ENCODE peak calls at places on chromosomes 5 and 9, in six cellular contexts. K is H9, J is IMR-90, N is neuronal stem cell, T is H1, M is mesenchymal stem cell. B is an unnamed sample.

GRCh38 chr9:122387526-122387925 is 16.7 kb downstream of the PTGS1 start:
- DNase-seq in K (no peak), J (no peak), N (no peak), T (peak; percentile 8), M (no peak), B (peak; percentile 32)

GRCh38 chr5:159175547-159175946 is 33.8 kb downstream of the RNF145 start:
- DNase-seq in K (no peak), J (peak; percentile 55), N (no peak), T (no peak), M (peak; percentile 33), B (peak; percentile 88)

GRCh38 chr5:35826561-35826960 is 30.1 kb upstream of the IL7R start:
- DNase-seq in K (no peak), J (no peak), N (no peak), T (no peak), M (no peak), B (no peak)

GRCh38 chr9:34522091-34522887 is 501 bp downstream of the ENHO start:
- DNase-seq in K (no peak), J (no peak), N (no peak), T (no peak), M (no peak), B (no peak)

GRCh38 chr5:52043137-52043536 is 659.9 kb downstream of the ISL1 start:
- DNase-seq in K (no peak), J (no peak), N (no peak), T (no peak), M (no peak), B (no peak)

GRCh38 chr5:43729846-43730478 is 127.0 kb downstream of the NNT start:
- DNase-seq in K (no peak), J (peak; percentile 51), N (peak; percentile 4), T (no peak), M (peak; percentile 29), B (peak; percentile 37)

GRCh38 chr9:100066539-100066938 is 32.3 kb downstream of the ERP44 start:
- DNase-seq in K (no peak), J (peak; percentile 51), N (no peak), T (no peak), M (peak; percentile 86), B (peak; percentile 12)

GRCh38 chr5:151742870-151743294 is 15.5 kb downstream of the ATOX1 start:
- DNase-seq in K (peak; percentile 67), J (peak; percentile 74), N (peak; percentile 49), T (peak; percentile 70), M (peak; percentile 84), B (peak; percentile 91)

GRCh38 chr5:150141544-150142188 is 14.0 kb downstream of the PDGFRB start:
- DNase-seq in K (peak; percentile 61), J (peak; percentile 93), N (peak; percentile 67), T (no peak), M (peak; percentile 87), B (peak; percentile 96)

GRCh38 chr9:111985315-111985714 is 88.7 kb downstream of the UGCG start:
- DNase-seq in K (no peak), J (no peak), N (no peak), T (no peak), M (no peak), B (no peak)

GRCh38 chr5:127832057-127832456 is 128.9 kb downstream of the CCDC192 start:
- DNase-seq in K (no peak), J (no peak), N (no peak), T (no peak), M (no peak), B (no peak)

DNA sequence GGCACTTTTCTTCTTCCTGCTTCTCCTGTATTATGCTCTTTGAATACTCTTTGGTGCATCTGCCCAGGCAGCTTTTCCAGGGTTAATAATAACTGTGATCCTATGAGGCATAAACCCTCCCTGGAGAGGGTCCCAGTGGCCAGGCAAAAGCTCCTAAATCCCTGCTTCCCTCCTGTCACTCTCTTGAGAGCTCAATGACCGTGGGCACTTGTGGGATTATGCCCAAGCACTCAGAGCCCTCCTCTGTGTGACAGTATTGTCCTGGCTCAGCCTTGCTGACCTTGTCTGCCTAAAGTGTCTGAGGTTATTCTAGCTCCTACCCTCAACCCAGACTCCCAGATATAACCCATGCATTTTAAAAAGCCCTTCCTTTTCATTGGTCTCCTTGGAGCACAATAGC is 51.9 kb downstream of the GALNT10 start:
- DNase-seq in K (no peak), J (no peak), N (no peak), T (no peak), M (no peak), B (no peak)
- H2AK5ac ChIP-seq in K (no peak overlapping the region), J (no peak overlapping the region), N (no peak overlapping the region), T (no peak overlapping the region), M (peak overlapping the region; percentile 36), B (no peak overlapping the region)

DNA sequence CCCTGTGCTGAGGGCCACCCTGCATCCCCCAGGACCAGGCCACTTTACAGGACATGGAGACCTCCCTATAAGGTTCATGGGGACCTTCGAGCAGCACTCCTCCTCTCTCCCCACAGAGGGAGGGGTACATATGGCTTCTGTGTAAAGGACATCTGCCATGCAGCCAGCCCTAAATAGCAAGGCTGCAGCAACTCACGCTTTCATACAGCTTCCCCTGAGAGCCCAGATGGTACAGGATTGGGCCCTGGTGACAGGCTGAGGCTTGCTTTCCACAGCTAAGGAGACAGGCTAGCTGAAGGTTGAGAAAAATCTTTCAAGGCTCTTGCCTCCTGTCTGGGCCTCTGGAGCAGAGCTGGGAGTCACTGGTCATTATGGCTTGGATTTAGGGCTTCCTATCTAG is 147.0 kb upstream of the ZNF366 start:
- DNase-seq in K (no peak), J (no peak), N (no peak), T (no peak), M (peak; percentile 7), B (no peak)
- H2BK15ac ChIP-seq in K (no peak overlapping the region), J (no peak overlapping the region), N (no peak overlapping the region), T (no peak overlapping the region), M (peak overlapping the region; percentile 93), B (no peak overlapping the region)

DNA sequence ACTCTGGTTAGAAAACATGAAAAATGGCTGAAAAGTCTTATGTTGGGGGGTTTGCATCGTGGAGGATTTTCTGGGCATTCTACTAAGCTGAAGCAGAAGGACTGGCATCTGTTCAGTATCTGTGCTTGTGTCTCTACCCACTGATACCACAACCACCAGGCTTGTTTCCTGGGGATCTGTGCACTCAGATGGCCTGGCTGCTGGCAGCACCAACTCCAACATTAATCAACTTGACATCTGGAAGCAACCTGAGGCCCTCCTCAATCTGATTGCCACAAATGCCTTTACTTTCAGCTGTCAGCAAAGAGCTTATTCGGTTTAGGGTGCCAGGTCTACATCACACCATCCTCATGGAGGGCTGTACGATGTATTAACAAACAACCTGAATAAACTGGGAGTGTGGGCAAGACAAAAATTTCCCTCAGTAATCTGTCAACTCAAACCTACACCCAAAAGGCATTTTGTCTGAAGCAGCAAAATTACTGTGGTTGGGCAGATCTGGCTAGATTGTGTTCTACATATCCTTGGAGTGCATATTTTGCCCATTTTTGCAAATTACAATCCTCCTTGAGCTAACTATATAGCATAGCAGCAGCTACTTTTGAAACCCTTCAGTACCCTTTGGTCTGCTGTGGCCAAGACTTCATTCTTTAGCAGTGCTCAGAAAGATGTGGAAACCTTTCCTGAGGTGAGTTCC is 74.6 kb downstream of the FOXD1 start:
- DNase-seq in K (no peak), J (no peak), N (no peak), T (no peak), M (no peak), B (no peak)
- H2AK5ac ChIP-seq in K (no peak overlapping the region), J (peak overlapping the region; percentile 98), N (no peak overlapping the region), T (no peak overlapping the region), M (peak overlapping the region; percentile 74), B (no peak overlapping the region)

DNA sequence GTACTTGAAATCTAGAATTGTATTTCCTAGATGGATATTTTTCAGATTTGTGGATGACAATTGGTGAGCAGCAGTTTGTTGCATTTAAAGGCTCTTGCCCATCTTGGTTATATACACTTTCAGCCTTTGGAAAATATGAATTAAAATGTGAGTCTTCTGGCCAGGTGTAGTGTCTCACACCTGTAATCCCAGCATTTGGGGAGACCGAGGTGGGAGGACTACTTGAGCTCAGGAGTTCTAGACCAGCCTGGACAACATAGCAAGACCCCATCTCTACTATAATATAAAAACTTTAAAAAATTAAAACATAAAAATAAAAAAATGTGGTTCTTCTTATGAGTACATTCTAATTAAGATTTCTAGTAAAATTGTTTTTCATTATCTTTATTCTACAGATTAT is 102.0 kb downstream of the MTREX start:
- DNase-seq in K (no peak), J (no peak), N (no peak), T (no peak), M (no peak), B (no peak)
- H2BK15ac ChIP-seq in K (no peak overlapping the region), J (no peak overlapping the region), N (no peak overlapping the region), T (no peak overlapping the region), M (no peak overlapping the region), B (no peak overlapping the region)

DNA sequence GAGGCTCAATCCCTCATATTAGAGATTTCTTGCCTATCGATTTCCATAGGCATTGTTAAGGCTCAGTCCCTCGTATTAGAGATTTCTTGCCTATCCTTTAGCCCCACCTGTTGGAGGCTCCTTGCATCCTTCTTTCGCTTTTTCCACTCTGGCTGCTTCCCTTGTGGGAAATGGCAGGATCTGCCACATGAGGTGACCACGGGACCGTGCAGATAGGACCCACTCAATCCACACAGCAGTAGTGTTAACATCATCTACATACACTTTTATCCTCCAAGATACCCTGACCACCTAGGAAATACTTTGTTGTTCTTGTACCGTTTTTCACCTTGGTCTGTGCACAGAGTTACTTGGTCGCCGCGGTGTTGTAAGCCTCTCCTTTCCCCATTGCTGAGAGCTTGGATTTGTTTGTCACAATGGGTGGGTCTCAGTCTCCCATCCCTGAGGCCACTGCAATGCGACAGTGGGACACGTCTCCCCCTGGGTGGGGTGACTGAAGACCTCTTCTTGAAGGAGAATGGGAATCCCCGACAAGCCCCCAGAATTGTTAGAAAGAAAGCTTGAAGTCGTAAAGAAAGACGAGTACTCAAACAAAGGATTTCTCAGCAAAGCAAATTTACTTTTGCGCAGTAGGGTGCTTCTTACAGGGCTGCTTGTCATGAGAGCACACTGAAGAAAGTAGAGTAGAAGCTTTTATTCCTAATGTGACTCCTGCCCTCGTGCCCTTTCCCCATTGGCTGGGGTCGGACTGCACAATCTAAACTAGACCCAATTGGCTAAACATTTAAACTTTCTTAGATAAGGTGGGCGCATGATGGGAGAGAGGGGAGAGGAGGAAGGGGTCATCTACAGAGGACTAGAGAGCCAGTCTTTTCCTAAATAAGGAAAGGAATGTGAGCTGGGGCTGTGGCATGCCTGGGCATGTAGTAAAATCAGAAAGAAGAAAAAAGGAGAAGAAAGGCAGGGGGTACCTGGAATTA is 19.8 kb downstream of the IFT74 start:
- DNase-seq in K (peak; percentile 89), J (peak; percentile 46), N (peak; percentile 30), T (peak; percentile 76), M (peak; percentile 63), B (peak; percentile 84)
- H2AK5ac ChIP-seq in K (no peak overlapping the region), J (peak overlapping the region; percentile 78), N (no peak overlapping the region), T (peak overlapping the region; percentile 88), M (peak overlapping the region; percentile 60), B (no peak overlapping the region)